ENCODE peak calls at places on chromosomes 13 and 19, in four cellular contexts. One of them, this sample, is unnamed.
A peak's percentile ranks its signal among the peaks of the same experiment; 100 is the strongest.

GRCh38 chr19:17209126-17210036 is 5.8 kb upstream of the USE1 start:
- DNase-seq in K562: peak; percentile 99
- DNase-seq in GM12878: no peak
- DNase-seq in HepG2: no peak
- DNase-seq in this sample: peak; percentile 99

GRCh38 chr13:95122063-95122462 is 179.2 kb downstream of the ABCC4 start:
- DNase-seq in K562: no peak
- DNase-seq in GM12878: no peak
- DNase-seq in HepG2: peak; percentile 40
- DNase-seq in this sample: no peak

GRCh38 chr13:84649853-84650252 is 767.6 kb upstream of the SLITRK1 start:
- DNase-seq in K562: no peak
- DNase-seq in GM12878: no peak
- DNase-seq in HepG2: no peak
- DNase-seq in this sample: no peak

GRCh38 chr13:111905609-111905945 is 161.4 kb upstream of the SOX1 start:
- DNase-seq in K562: no peak
- DNase-seq in GM12878: no peak
- DNase-seq in HepG2: no peak
- DNase-seq in this sample: no peak

GRCh38 chr19:41588497-41589209 is 12.7 kb downstream of the CEACAM21 start:
- DNase-seq in K562: peak; percentile 29
- DNase-seq in GM12878: no peak
- DNase-seq in HepG2: peak; percentile 15
- DNase-seq in this sample: peak; percentile 34

GRCh38 chr13:79445968-79446645 is 34.8 kb upstream of the NDFIP2 start:
- DNase-seq in K562: no peak
- DNase-seq in GM12878: no peak
- DNase-seq in HepG2: no peak
- DNase-seq in this sample: no peak

GRCh38 chr19:46901701-46902401 is 41.1 kb downstream of the ARHGAP35 start:
- DNase-seq in K562: no peak
- DNase-seq in GM12878: no peak
- DNase-seq in HepG2: no peak
- DNase-seq in this sample: no peak

GRCh38 chr19:49475995-49476880 is 2.2 kb downstream of the FLT3LG start:
- DNase-seq in K562: peak; percentile 64
- DNase-seq in GM12878: no peak
- DNase-seq in HepG2: no peak
- DNase-seq in this sample: peak; percentile 75

GRCh38 chr13:39415403-39415802 is 187.6 kb downstream of the LHFPL6 start:
- DNase-seq in K562: no peak
- DNase-seq in GM12878: no peak
- DNase-seq in HepG2: no peak
- DNase-seq in this sample: peak; percentile 21

GRCh38 chr13:36766295-36766694 is 52.7 kb upstream of the RFXAP start:
- DNase-seq in K562: no peak
- DNase-seq in GM12878: no peak
- DNase-seq in HepG2: peak; percentile 47
- DNase-seq in this sample: no peak
- TF ChIP-seq TARDBP in K562: no peak
- TF ChIP-seq TARDBP in GM12878: no peak
- TF ChIP-seq TARDBP in HepG2: no peak
- TF ChIP-seq TARDBP in this sample: no peak

GRCh38 chr13:49409008-49409407 is 34.9 kb downstream of the CAB39L start:
- DNase-seq in K562: no peak
- DNase-seq in GM12878: no peak
- DNase-seq in HepG2: no peak
- DNase-seq in this sample: no peak
- TF ChIP-seq TARDBP in K562: no peak
- TF ChIP-seq TARDBP in GM12878: no peak
- TF ChIP-seq TARDBP in HepG2: no peak
- TF ChIP-seq TARDBP in this sample: no peak

DNA sequence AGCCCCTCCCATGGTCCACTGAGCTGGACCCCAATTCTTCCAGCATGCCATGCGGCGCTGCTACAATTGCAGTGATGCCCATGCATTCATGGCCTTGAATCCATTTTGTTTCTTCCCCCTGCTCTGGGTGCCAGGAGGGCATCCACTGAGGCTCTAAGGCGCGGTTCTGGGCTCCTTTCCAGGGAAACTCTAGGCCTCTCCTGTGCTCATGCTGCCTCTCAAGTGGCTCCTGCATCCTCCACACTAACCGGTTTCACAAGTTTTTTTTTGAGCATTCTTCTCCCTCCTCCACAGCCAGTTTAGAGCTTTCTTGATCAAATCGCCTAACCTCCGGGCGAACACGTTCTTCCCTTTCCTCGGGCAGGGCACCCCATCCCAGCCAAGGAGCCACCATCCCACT is 69.1 kb upstream of the FLT1 start:
- DNase-seq in K562: no peak
- DNase-seq in GM12878: no peak
- DNase-seq in HepG2: no peak
- DNase-seq in this sample: no peak
- TF ChIP-seq TARDBP in K562: no peak
- TF ChIP-seq TARDBP in GM12878: no peak
- TF ChIP-seq TARDBP in HepG2: no peak
- TF ChIP-seq TARDBP in this sample: no peak

GRCh38 chr13:40982772-40983171 is 36.3 kb downstream of the ELF1 start:
- DNase-seq in K562: peak; percentile 53
- DNase-seq in GM12878: peak; percentile 84
- DNase-seq in HepG2: no peak
- DNase-seq in this sample: peak; percentile 20
- TF ChIP-seq TARDBP in K562: no peak
- TF ChIP-seq TARDBP in GM12878: no peak
- TF ChIP-seq TARDBP in HepG2: no peak
- TF ChIP-seq TARDBP in this sample: no peak

GRCh38 chr13:50576156-50576555 is 267.3 kb downstream of the DLEU7 start:
- DNase-seq in K562: no peak
- DNase-seq in GM12878: no peak
- DNase-seq in HepG2: no peak
- DNase-seq in this sample: no peak
- TF ChIP-seq TARDBP in K562: no peak
- TF ChIP-seq TARDBP in GM12878: no peak
- TF ChIP-seq TARDBP in HepG2: no peak
- TF ChIP-seq TARDBP in this sample: no peak

GRCh38 chr19:58400916-58401824 is 5.7 kb downstream of the RNF225 start:
- DNase-seq in K562: peak; percentile 99
- DNase-seq in GM12878: peak; percentile 96
- DNase-seq in HepG2: peak; percentile 98
- DNase-seq in this sample: peak; percentile 96
- TF ChIP-seq TARDBP in K562: no peak
- TF ChIP-seq TARDBP in GM12878: no peak
- TF ChIP-seq TARDBP in HepG2: peak; percentile 75
- TF ChIP-seq TARDBP in this sample: no peak

GRCh38 chr13:25958983-25959382 is 92.8 kb downstream of the SHISA2 start:
- DNase-seq in K562: no peak
- DNase-seq in GM12878: no peak
- DNase-seq in HepG2: no peak
- DNase-seq in this sample: no peak
- TF ChIP-seq TARDBP in K562: no peak
- TF ChIP-seq TARDBP in GM12878: no peak
- TF ChIP-seq TARDBP in HepG2: no peak
- TF ChIP-seq TARDBP in this sample: no peak

GRCh38 chr13:98438246-98439135 is 138.4 kb downstream of the STK24 start:
- DNase-seq in K562: no peak
- DNase-seq in GM12878: no peak
- DNase-seq in HepG2: no peak
- DNase-seq in this sample: no peak

GRCh38 chr13:98439896-98440295 is 137.0 kb downstream of the STK24 start:
- DNase-seq in K562: no peak
- DNase-seq in GM12878: no peak
- DNase-seq in HepG2: no peak
- DNase-seq in this sample: no peak

GRCh38 chr13:98441056-98441676 is 135.7 kb downstream of the STK24 start:
- DNase-seq in K562: no peak
- DNase-seq in GM12878: no peak
- DNase-seq in HepG2: no peak
- DNase-seq in this sample: no peak

GRCh38 chr13:98439136-98439828 is 137.6 kb downstream of the STK24 start:
- DNase-seq in K562: no peak
- DNase-seq in GM12878: no peak
- DNase-seq in HepG2: no peak
- DNase-seq in this sample: no peak

DNA sequence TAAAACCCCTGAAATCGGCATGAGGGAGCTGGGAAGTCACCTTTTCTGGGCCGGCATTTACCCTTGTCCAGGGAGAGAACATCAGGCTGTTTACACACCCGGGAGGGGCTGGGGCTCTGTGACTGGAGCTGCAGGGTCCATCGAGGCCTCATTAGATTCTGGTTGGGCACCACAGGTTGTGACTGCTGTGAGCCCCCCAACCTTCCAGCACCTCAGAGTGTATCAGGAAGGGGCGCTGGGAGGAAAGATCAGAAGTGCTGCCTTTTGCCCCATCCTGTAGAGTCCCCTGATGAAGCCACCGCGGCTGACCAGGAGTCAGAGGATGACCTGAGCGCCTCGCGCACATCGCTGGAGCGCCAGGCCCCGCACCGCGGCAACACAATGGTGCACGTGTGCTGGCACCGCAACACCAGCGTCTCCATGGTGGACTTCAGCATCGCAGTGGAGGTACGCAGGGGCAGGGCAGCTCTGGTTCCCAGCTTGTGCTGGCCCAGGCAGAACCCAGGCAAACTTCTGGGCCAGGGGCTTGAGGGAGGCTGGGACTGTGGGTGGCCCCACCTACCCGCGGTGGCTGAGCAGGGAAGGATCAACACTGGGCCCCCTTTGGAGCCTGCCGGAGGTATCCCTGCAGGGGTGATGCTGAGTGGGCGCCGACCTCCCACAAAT is 136.4 kb downstream of the STK24 start:
- DNase-seq in K562: no peak
- DNase-seq in GM12878: no peak
- DNase-seq in HepG2: no peak
- DNase-seq in this sample: no peak
- TF ChIP-seq TARDBP in K562: no peak
- TF ChIP-seq TARDBP in GM12878: no peak
- TF ChIP-seq TARDBP in HepG2: no peak
- TF ChIP-seq TARDBP in this sample: no peak

GRCh38 chr19:14561249-14561648 is 10.6 kb downstream of the NDUFB7 start:
- DNase-seq in K562: no peak
- DNase-seq in GM12878: no peak
- DNase-seq in HepG2: no peak
- DNase-seq in this sample: no peak
- TF ChIP-seq TARDBP in K562: no peak
- TF ChIP-seq TARDBP in GM12878: no peak
- TF ChIP-seq TARDBP in HepG2: no peak
- TF ChIP-seq TARDBP in this sample: no peak

DNA sequence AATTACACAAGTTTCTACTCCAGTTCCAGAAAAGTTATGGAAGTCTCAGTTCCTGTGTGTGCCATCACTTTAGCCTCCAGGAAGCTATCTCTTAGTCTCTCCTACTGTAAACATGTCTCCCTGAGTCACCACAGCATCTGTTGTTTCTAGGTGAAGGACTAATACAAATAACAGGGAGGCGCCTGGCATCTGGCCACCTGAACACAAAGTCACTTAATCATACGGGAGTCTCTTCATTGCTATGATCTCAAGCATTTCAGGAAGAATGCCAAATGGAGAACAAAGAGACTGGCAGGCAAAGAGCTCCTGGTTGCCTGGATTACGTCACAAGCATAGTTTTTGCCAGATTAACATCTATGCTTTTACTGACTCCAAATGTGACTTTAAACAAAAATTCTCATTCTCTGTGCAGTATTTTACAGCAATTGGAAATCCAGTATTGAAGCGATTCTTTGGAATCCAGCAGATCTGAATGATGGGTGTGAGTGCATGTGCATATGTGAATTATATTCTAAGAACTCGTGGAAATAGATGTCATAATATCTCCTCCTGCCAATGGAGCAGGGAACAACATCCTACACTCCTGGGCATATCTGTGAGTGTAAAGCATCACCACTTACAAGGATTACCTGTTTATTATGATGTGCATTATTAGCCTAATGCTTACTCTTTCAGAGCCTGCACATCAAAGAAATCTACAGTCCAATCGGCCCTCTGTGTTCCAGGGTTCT is 572.8 kb downstream of the PCDH9 start:
- DNase-seq in K562: no peak
- DNase-seq in GM12878: no peak
- DNase-seq in HepG2: peak; percentile 11
- DNase-seq in this sample: no peak
- TF ChIP-seq TARDBP in K562: no peak
- TF ChIP-seq TARDBP in GM12878: no peak
- TF ChIP-seq TARDBP in HepG2: no peak
- TF ChIP-seq TARDBP in this sample: no peak